ENCODE peak calls at places on chromosomes 6 and 20, in ten cellular contexts. H is T follicular helper cell, G is AG20443, O is left ventricle myocardium inferior, W is HT1080, I is GF-D8, E is colonic mucosa, Z is NCI-H460, A is non-pigmented ciliary epithelial cell, K is IMR-90. R is an unnamed sample.

GRCh38 chr20:9685011-9685410 is 153.9 kb downstream of the PAK5 start:
- DNase-seq in H (no peak), G (no peak), O (no peak), W (no peak), I (no peak), E (no peak), Z (no peak), A (no peak), K (no peak), R (no peak)

GRCh38 chr20:61445741-61446140 is 193.7 kb downstream of the CDH4 start:
- DNase-seq in H (no peak), G (no peak), O (no peak), W (no peak), I (no peak), E (no peak), Z (no peak), A (no peak), K (no peak), R (no peak)

GRCh38 chr20:62409935-62410741 is 3.1 kb upstream of the CABLES2 start:
- DNase-seq in H (no peak), G (peak), O (peak), W (peak), I (peak), E (peak), Z (peak), A (no peak), K (no peak), R (no peak)

GRCh38 chr20:33648396-33649004 is 13.6 kb upstream of the C20orf144 start:
- DNase-seq in H (no peak), G (peak), O (peak), W (no peak), I (no peak), E (no peak), Z (no peak), A (no peak), K (no peak), R (no peak)

GRCh38 chr20:55424968-55425367 is 580.4 kb downstream of the CBLN4 start:
- DNase-seq in H (no peak), G (no peak), O (no peak), W (no peak), I (no peak), E (no peak), Z (no peak), A (no peak), K (no peak), R (no peak)

GRCh38 chr6:54775586-54775985 is 71.0 kb upstream of the FAM83B start:
- DNase-seq in H (no peak), G (no peak), O (no peak), W (no peak), I (no peak), E (no peak), Z (no peak), A (no peak), K (peak), R (no peak)

GRCh38 chr20:57657537-57658446 is 37.6 kb upstream of the ZBP1 start:
- DNase-seq in H (peak), G (peak), O (peak), W (no peak), I (no peak), E (peak), Z (no peak), A (no peak), K (no peak), R (no peak)

GRCh38 chr6:2749972-2750600 is 636 bp downstream of the MYLK4 start:
- DNase-seq in H (peak), G (peak), O (peak), W (peak), I (no peak), E (peak), Z (peak), A (no peak), K (peak), R (peak)

GRCh38 chr20:36399147-36399968 is 93.2 kb downstream of the DLGAP4 start:
- DNase-seq in H (no peak), G (peak), O (no peak), W (peak), I (peak), E (peak), Z (peak), A (no peak), K (peak), R (peak)